ENCODE peak calls at places on chromosome 2, in five cellular contexts. One of them, this sample, is unnamed.

GRCh38 chr2:126792186-126792585 is 106.5 kb upstream of the TEX51 start:
- DNase-seq in breast epithelium: peak
- DNase-seq in adrenal gland: no peak
- DNase-seq in uterus: peak
- DNase-seq in right lobe of liver: no peak
- DNase-seq in this sample: no peak

GRCh38 chr2:205563646-205564045 is 118.7 kb upstream of the NRP2 start:
- DNase-seq in breast epithelium: no peak
- DNase-seq in right lobe of liver: no peak
- DNase-seq in uterus: no peak
- DNase-seq in adrenal gland: no peak
- DNase-seq in this sample: peak

GRCh38 chr2:218271487-218271797 is 1.1 kb downstream of the PNKD start:
- DNase-seq in right lobe of liver: no peak
- DNase-seq in adrenal gland: no peak
- DNase-seq in uterus: no peak
- DNase-seq in breast epithelium: no peak
- DNase-seq in this sample: no peak

GRCh38 chr2:167749641-167750040 is 497.8 kb downstream of the STK39 start:
- DNase-seq in adrenal gland: no peak
- DNase-seq in breast epithelium: no peak
- DNase-seq in uterus: no peak
- DNase-seq in right lobe of liver: no peak
- DNase-seq in this sample: no peak

GRCh38 chr2:16604236-16604635 is 61.4 kb downstream of the CYRIA start:
- DNase-seq in breast epithelium: no peak
- DNase-seq in right lobe of liver: no peak
- DNase-seq in uterus: no peak
- DNase-seq in adrenal gland: no peak
- DNase-seq in this sample: no peak

GRCh38 chr2:137951606-137952005 is 12.7 kb upstream of the HNMT start:
- DNase-seq in breast epithelium: no peak
- DNase-seq in adrenal gland: no peak
- DNase-seq in uterus: no peak
- DNase-seq in right lobe of liver: no peak
- DNase-seq in this sample: no peak

GRCh38 chr2:38935568-38936172 is 46.0 kb downstream of the ARHGEF33 start:
- DNase-seq in uterus: no peak
- DNase-seq in right lobe of liver: no peak
- DNase-seq in adrenal gland: no peak
- DNase-seq in breast epithelium: no peak
- DNase-seq in this sample: no peak

GRCh38 chr2:37615808-37616673 is 55.4 kb downstream of the CDC42EP3 start:
- DNase-seq in adrenal gland: no peak
- DNase-seq in right lobe of liver: peak
- DNase-seq in breast epithelium: no peak
- DNase-seq in uterus: no peak
- DNase-seq in this sample: no peak

GRCh38 chr2:23594079-23594494 is 209.1 kb downstream of the KLHL29 start:
- DNase-seq in breast epithelium: peak
- DNase-seq in uterus: no peak
- DNase-seq in right lobe of liver: no peak
- DNase-seq in adrenal gland: no peak
- DNase-seq in this sample: no peak

GRCh38 chr2:63544017-63544627 is 44.2 kb downstream of the WDPCP start:
- DNase-seq in adrenal gland: no peak
- DNase-seq in right lobe of liver: no peak
- DNase-seq in uterus: no peak
- DNase-seq in breast epithelium: no peak
- DNase-seq in this sample: no peak

GRCh38 chr2:232422051-232422450 is 15.4 kb downstream of the ALPG start:
- DNase-seq in adrenal gland: no peak
- DNase-seq in uterus: no peak
- DNase-seq in breast epithelium: peak
- DNase-seq in right lobe of liver: no peak
- DNase-seq in this sample: no peak

GRCh38 chr2:159290289-159290907 is 3.9 kb upstream of the WDSUB1 start:
- DNase-seq in adrenal gland: peak
- DNase-seq in breast epithelium: no peak
- DNase-seq in right lobe of liver: no peak
- DNase-seq in uterus: no peak
- DNase-seq in this sample: peak

GRCh38 chr2:7154666-7155065 is 237.5 kb downstream of the RNF144A start:
- DNase-seq in adrenal gland: no peak
- DNase-seq in breast epithelium: no peak
- DNase-seq in right lobe of liver: no peak
- DNase-seq in uterus: no peak
- DNase-seq in this sample: no peak

GRCh38 chr2:69469784-69470183 is 32.5 kb upstream of the NFU1 start:
- DNase-seq in adrenal gland: no peak
- DNase-seq in breast epithelium: no peak
- DNase-seq in uterus: no peak
- DNase-seq in right lobe of liver: no peak
- DNase-seq in this sample: no peak

GRCh38 chr2:239211391-239212094 is 189.3 kb downstream of the HDAC4 start:
- DNase-seq in uterus: no peak
- DNase-seq in adrenal gland: no peak
- DNase-seq in breast epithelium: no peak
- DNase-seq in right lobe of liver: no peak
- DNase-seq in this sample: no peak

GRCh38 chr2:142321706-142322280 is 191.0 kb upstream of the LRP1B start:
- DNase-seq in right lobe of liver: no peak
- DNase-seq in uterus: no peak
- DNase-seq in breast epithelium: no peak
- DNase-seq in adrenal gland: no peak
- DNase-seq in this sample: peak

GRCh38 chr2:26640331-26640745 is 828 bp downstream of the CIB4 start:
- DNase-seq in uterus: no peak
- DNase-seq in breast epithelium: no peak
- DNase-seq in right lobe of liver: no peak
- DNase-seq in adrenal gland: peak
- DNase-seq in this sample: peak

GRCh38 chr2:63734510-63734909 is 107.2 kb upstream of the UGP2 start:
- DNase-seq in uterus: no peak
- DNase-seq in right lobe of liver: no peak
- DNase-seq in breast epithelium: no peak
- DNase-seq in adrenal gland: no peak
- DNase-seq in this sample: no peak

GRCh38 chr2:62383843-62384242 is 122.2 kb downstream of the TMEM17 start:
- DNase-seq in right lobe of liver: no peak
- DNase-seq in adrenal gland: no peak
- DNase-seq in breast epithelium: no peak
- DNase-seq in uterus: no peak
- DNase-seq in this sample: no peak

GRCh38 chr2:196330645-196331044 is 159.3 kb upstream of the STK17B start:
- DNase-seq in adrenal gland: no peak
- DNase-seq in uterus: no peak
- DNase-seq in right lobe of liver: no peak
- DNase-seq in breast epithelium: no peak
- DNase-seq in this sample: no peak

GRCh38 chr2:160409480-160409879 is 84.1 kb downstream of the RBMS1 start:
- DNase-seq in adrenal gland: no peak
- DNase-seq in breast epithelium: no peak
- DNase-seq in right lobe of liver: no peak
- DNase-seq in uterus: no peak
- DNase-seq in this sample: no peak

GRCh38 chr2:234993547-234993981 is 41.7 kb downstream of the SH3BP4 start:
- DNase-seq in adrenal gland: no peak
- DNase-seq in uterus: no peak
- DNase-seq in breast epithelium: no peak
- DNase-seq in right lobe of liver: no peak
- DNase-seq in this sample: no peak

GRCh38 chr2:88113069-88113468 is 14.8 kb downstream of the FABP1 start:
- DNase-seq in uterus: no peak
- DNase-seq in adrenal gland: no peak
- DNase-seq in right lobe of liver: no peak
- DNase-seq in breast epithelium: no peak
- DNase-seq in this sample: no peak

GRCh38 chr2:148021059-148021985 is at the start of gene MBD5:
- DNase-seq in uterus: no peak
- DNase-seq in right lobe of liver: peak
- DNase-seq in adrenal gland: peak
- DNase-seq in breast epithelium: peak
- DNase-seq in this sample: peak
- TF ChIP-seq POLR2A in uterus: no peak
- TF ChIP-seq POLR2A in right lobe of liver: peak
- TF ChIP-seq POLR2A in adrenal gland: peak
- TF ChIP-seq POLR2A in breast epithelium: no peak
- TF ChIP-seq POLR2A in this sample: peak

GRCh38 chr2:25362564-25363145 is 20.9 kb upstream of the DNMT3A start:
- DNase-seq in adrenal gland: peak
- DNase-seq in breast epithelium: no peak
- DNase-seq in uterus: no peak
- DNase-seq in right lobe of liver: peak
- DNase-seq in this sample: no peak
- TF ChIP-seq POLR2A in adrenal gland: no peak
- TF ChIP-seq POLR2A in breast epithelium: no peak
- TF ChIP-seq POLR2A in uterus: no peak
- TF ChIP-seq POLR2A in right lobe of liver: no peak
- TF ChIP-seq POLR2A in this sample: no peak

GRCh38 chr2:200862532-200863000 is 1.9 kb downstream of the CLK1 start:
- DNase-seq in breast epithelium: no peak
- DNase-seq in uterus: no peak
- DNase-seq in adrenal gland: peak
- DNase-seq in right lobe of liver: no peak
- DNase-seq in this sample: no peak
- TF ChIP-seq POLR2A in breast epithelium: peak
- TF ChIP-seq POLR2A in uterus: peak
- TF ChIP-seq POLR2A in adrenal gland: peak
- TF ChIP-seq POLR2A in right lobe of liver: peak
- TF ChIP-seq POLR2A in this sample: no peak

GRCh38 chr2:190974629-190975361 is 39.2 kb downstream of the STAT1 start:
- DNase-seq in uterus: no peak
- DNase-seq in adrenal gland: no peak
- DNase-seq in breast epithelium: no peak
- DNase-seq in right lobe of liver: no peak
- DNase-seq in this sample: no peak

GRCh38 chr2:190973726-190974628 is 40.0 kb downstream of the STAT1 start:
- DNase-seq in uterus: no peak
- DNase-seq in adrenal gland: no peak
- DNase-seq in breast epithelium: no peak
- DNase-seq in right lobe of liver: no peak
- DNase-seq in this sample: no peak

GRCh38 chr2:190977505-190977904 is 36.5 kb downstream of the STAT1 start:
- DNase-seq in breast epithelium: no peak
- DNase-seq in adrenal gland: no peak
- DNase-seq in uterus: no peak
- DNase-seq in right lobe of liver: no peak
- DNase-seq in this sample: no peak

GRCh38 chr2:190978389-190979053 is 35.5 kb downstream of the STAT1 start:
- DNase-seq in breast epithelium: no peak
- DNase-seq in uterus: no peak
- DNase-seq in adrenal gland: no peak
- DNase-seq in right lobe of liver: no peak
- DNase-seq in this sample: no peak

DNA sequence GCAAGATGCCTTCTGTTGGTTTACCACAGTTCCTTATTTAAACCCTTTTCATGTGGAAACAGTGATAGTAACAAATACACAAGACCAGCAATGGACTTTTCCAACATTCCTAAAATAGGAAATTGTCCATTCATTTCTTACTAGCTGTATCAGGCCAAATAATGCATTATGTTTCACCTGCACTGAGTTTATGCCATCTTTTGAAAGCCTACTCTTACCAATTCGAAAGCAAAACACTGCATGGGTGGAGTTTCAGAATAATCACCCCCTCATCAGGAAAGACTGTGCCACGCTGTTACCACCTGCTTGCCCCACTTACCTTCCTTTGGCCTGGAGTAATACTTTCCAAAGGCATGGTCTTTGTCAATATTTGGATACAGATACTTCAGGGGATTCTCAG is 37.5 kb downstream of the STAT1 start:
- DNase-seq in uterus: no peak
- DNase-seq in adrenal gland: no peak
- DNase-seq in right lobe of liver: no peak
- DNase-seq in breast epithelium: no peak
- DNase-seq in this sample: no peak
- TF ChIP-seq POLR2A in uterus: no peak
- TF ChIP-seq POLR2A in adrenal gland: no peak
- TF ChIP-seq POLR2A in right lobe of liver: no peak
- TF ChIP-seq POLR2A in breast epithelium: no peak
- TF ChIP-seq POLR2A in this sample: no peak

This sample was measured in H54.